ENCODE peak calls at places on chromosomes 16 and 17, in nine cellular contexts. A, B, R, G, X, I, C, K and O are unnamed samples.

GRCh38 chr17:58308173-58308984 is 20.2 kb downstream of the TSPOAP1 start:
- DNase-seq in A (no peak), B (no peak), R (no peak), G (peak; percentile 20), X (peak; percentile 11), I (no peak), C (no peak), K (peak; percentile 33), O (no peak)

GRCh38 chr16:19366384-19366783 is 51.3 kb upstream of the TMC5 start:
- DNase-seq in A (no peak), B (no peak), R (no peak), G (no peak), X (no peak), I (no peak), C (no peak), K (no peak), O (no peak)

GRCh38 chr16:4089811-4090293 is 26.4 kb downstream of the ADCY9 start:
- DNase-seq in A (no peak), B (no peak), R (no peak), G (no peak), X (no peak), I (no peak), C (no peak), K (no peak), O (no peak)

GRCh38 chr17:47413872-47414271 is 90.1 kb downstream of the EFCAB13 start:
- DNase-seq in A (no peak), B (no peak), R (no peak), G (no peak), X (no peak), I (no peak), C (no peak), K (no peak), O (no peak)

GRCh38 chr17:58337126-58337599 is 8.6 kb upstream of the TSPOAP1 start:
- DNase-seq in A (no peak), B (no peak), R (peak; percentile 56), G (no peak), X (no peak), I (no peak), C (no peak), K (no peak), O (no peak)

GRCh38 chr17:58336456-58337094 is 8.0 kb upstream of the TSPOAP1 start:
- DNase-seq in A (peak; percentile 83), B (no peak), R (no peak), G (peak; percentile 49), X (no peak), I (no peak), C (no peak), K (no peak), O (no peak)

GRCh38 chr16:4142268-4142667 is 26.0 kb upstream of the ADCY9 start:
- DNase-seq in A (no peak), B (no peak), R (no peak), G (no peak), X (no peak), I (no peak), C (no peak), K (no peak), O (no peak)

GRCh38 chr17:31394544-31394943 is 3.1 kb downstream of the RAB11FIP4 start:
- DNase-seq in A (peak; percentile 39), B (no peak), R (no peak), G (peak; percentile 85), X (no peak), I (no peak), C (peak; percentile 55), K (peak; percentile 81), O (no peak)

GRCh38 chr16:31696968-31697743 is 169.5 kb downstream of the AHSP start:
- DNase-seq in A (no peak), B (no peak), R (no peak), G (peak; percentile 59), X (no peak), I (no peak), C (no peak), K (no peak), O (no peak)

GRCh38 chr17:61536417-61536955 is 54.5 kb downstream of the NACA2 start:
- DNase-seq in A (no peak), B (no peak), R (no peak), G (no peak), X (no peak), I (no peak), C (no peak), K (no peak), O (no peak)

GRCh38 chr17:40074175-40074512 is 11.4 kb downstream of the THRA start:
- DNase-seq in A (no peak), B (no peak), R (no peak), G (no peak), X (no peak), I (no peak), C (no peak), K (no peak), O (no peak)

GRCh38 chr17:40074871-40075215 is 12.1 kb downstream of the THRA start:
- DNase-seq in A (no peak), B (no peak), R (no peak), G (peak; percentile 25), X (no peak), I (no peak), C (no peak), K (no peak), O (no peak)

GRCh38 chr17:40076101-40076498 is 13.3 kb downstream of the THRA start:
- DNase-seq in A (no peak), B (no peak), R (no peak), G (no peak), X (no peak), I (no peak), C (no peak), K (no peak), O (no peak)

GRCh38 chr17:40075216-40076100 is 12.7 kb downstream of the THRA start:
- DNase-seq in A (peak; percentile 93), B (peak; percentile 85), R (peak; percentile 53), G (peak; percentile 76), X (peak; percentile 91), I (peak; percentile 69), C (peak; percentile 91), K (peak; percentile 81), O (peak; percentile 94)

DNA sequence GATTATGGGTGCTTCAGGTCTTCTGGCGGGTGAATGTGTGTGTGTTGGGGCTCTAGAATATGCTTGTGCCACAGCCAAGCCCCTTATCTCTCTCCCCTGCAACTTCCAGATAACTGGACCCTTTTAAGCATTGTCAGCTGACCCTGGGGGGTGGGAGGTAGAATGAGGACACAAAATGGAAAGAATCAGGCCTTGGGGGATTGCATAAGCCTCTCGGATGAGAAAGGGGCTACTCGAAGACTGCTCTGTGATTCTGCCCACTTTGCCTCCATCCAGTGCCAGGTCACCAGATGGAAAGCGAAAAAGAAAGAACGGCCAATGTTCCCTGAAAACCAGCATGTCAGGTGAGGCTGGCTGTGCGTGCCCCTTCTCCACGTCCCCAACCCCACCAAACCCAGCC is 13.8 kb downstream of the THRA start:
- DNase-seq in A (no peak), B (no peak), R (no peak), G (no peak), X (no peak), I (no peak), C (no peak), K (no peak), O (no peak)
- H3K27ac ChIP-seq in A (peak overlapping the region; percentile 80), B (peak overlapping the region; percentile 89), R (no peak overlapping the region), G (peak overlapping the region; percentile 89), X (peak overlapping the region; percentile 94), I (peak overlapping the region; percentile 36), C (peak overlapping the region; percentile 32), K (no peak overlapping the region), O (peak overlapping the region; percentile 70)

GRCh38 chr16:55204094-55204493 is 119.9 kb upstream of the IRX6 start:
- DNase-seq in A (no peak), B (no peak), R (no peak), G (no peak), X (no peak), I (no peak), C (no peak), K (no peak), O (no peak)
- TF ChIP-seq CTCF in A (no peak), B (no peak), R (no peak), G (no peak), X (no peak), I (no peak), C (no peak), K (no peak), O (no peak)

GRCh38 chr17:45334231-45334630 is 17.4 kb upstream of the MAP3K14 start:
- DNase-seq in A (no peak), B (no peak), R (no peak), G (no peak), X (no peak), I (no peak), C (no peak), K (peak; percentile 21), O (no peak)
- H3K27ac ChIP-seq in A (no peak overlapping the region), B (no peak overlapping the region), R (no peak overlapping the region), G (no peak overlapping the region), X (no peak overlapping the region), I (no peak overlapping the region), C (no peak overlapping the region), K (no peak overlapping the region), O (no peak overlapping the region)

GRCh38 chr17:82615084-82616020 is 32.9 kb downstream of the WDR45B start:
- DNase-seq in A (no peak), B (no peak), R (no peak), G (no peak), X (no peak), I (no peak), C (no peak), K (peak; percentile 75), O (no peak)
- TF ChIP-seq CTCF in A (no peak), B (no peak), R (no peak), G (no peak), X (no peak), I (no peak), C (no peak), K (no peak), O (no peak)

DNA sequence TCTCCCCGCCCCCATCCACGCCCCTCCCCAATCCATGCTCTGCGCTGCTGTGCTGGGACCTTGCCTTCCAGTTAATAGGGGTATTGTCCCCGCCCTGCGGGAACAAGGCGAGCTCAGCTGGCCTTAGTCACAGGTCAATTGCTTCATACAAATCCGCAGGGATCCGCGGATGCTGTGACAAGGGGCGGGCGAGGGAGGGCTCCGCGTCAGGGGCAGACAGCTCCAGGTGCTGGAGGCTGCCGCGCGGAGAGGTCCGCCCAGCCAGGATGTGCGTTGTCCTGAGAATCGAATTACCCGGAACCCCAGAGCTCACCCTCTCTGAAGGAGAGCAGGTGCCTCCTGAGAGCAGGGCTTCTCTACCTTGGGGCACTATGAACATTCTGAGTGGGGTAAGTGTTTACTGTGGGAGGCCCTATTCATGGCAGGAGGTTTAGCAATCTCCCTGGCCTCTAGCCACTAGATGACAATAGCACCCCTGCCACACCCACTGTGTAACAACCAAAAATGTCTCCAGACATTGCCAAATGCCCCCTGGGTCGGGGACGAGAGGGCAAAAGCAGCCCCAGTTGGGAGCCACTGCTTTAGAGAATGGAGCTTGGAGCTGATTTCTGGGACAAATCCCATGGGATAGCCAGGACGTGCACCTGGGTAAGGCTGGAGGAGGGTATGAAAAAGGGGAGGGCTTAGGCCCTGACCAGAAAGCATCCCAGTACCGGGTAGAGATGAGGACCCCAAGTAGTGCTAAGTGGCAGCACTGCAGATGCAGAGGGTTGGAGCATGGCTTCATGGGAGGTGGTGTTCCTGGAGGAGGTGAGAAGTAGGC is 138.2 kb downstream of the CYLD start:
- DNase-seq in A (no peak), B (no peak), R (no peak), G (no peak), X (no peak), I (no peak), C (no peak), K (no peak), O (no peak)
- H3K27ac ChIP-seq in A (no peak overlapping the region), B (no peak overlapping the region), R (no peak overlapping the region), G (no peak overlapping the region), X (no peak overlapping the region), I (no peak overlapping the region), C (no peak overlapping the region), K (no peak overlapping the region), O (no peak overlapping the region)